ENCODE peak calls at places on chromosomes 5 and 9, in ten cellular contexts. One of them, this sample, is unnamed.

GRCh38 chr5:157540124-157540523 is 35.5 kb downstream of the ADAM19 start:
- DNase-seq in Peyer's patch: no peak
- DNase-seq in pancreas: no peak
- DNase-seq in H1: no peak
- DNase-seq in cardiac fibroblast: no peak
- DNase-seq in BE2C: no peak
- DNase-seq in hepatocyte: no peak
- DNase-seq in CD8-positive, alpha-beta memory T cell: peak; percentile 10
- DNase-seq in mammary epithelial cell: no peak
- DNase-seq in small intestine: no peak
- DNase-seq in this sample: no peak

GRCh38 chr5:36240779-36241635 is 718 bp downstream of the NADK2 start:
- DNase-seq in CD8-positive, alpha-beta memory T cell: peak; percentile 13
- DNase-seq in BE2C: peak; percentile 70
- DNase-seq in small intestine: peak; percentile 57
- DNase-seq in cardiac fibroblast: peak; percentile 67
- DNase-seq in hepatocyte: peak; percentile 87
- DNase-seq in Peyer's patch: peak; percentile 77
- DNase-seq in mammary epithelial cell: peak; percentile 58
- DNase-seq in pancreas: peak; percentile 83
- DNase-seq in H1: no peak
- DNase-seq in this sample: peak; percentile 59

GRCh38 chr5:75510417-75510835 is 1.0 kb downstream of the CERT1 start:
- DNase-seq in Peyer's patch: peak; percentile 64
- DNase-seq in pancreas: no peak
- DNase-seq in hepatocyte: no peak
- DNase-seq in BE2C: no peak
- DNase-seq in cardiac fibroblast: peak; percentile 48
- DNase-seq in small intestine: peak; percentile 40
- DNase-seq in mammary epithelial cell: peak; percentile 42
- DNase-seq in CD8-positive, alpha-beta memory T cell: no peak
- DNase-seq in H1: no peak
- DNase-seq in this sample: peak; percentile 44

GRCh38 chr9:4382722-4383317 is 83.0 kb upstream of the GLIS3 start:
- DNase-seq in pancreas: no peak
- DNase-seq in small intestine: peak; percentile 52
- DNase-seq in Peyer's patch: peak; percentile 59
- DNase-seq in BE2C: no peak
- DNase-seq in H1: no peak
- DNase-seq in mammary epithelial cell: peak; percentile 14
- DNase-seq in cardiac fibroblast: peak; percentile 60
- DNase-seq in hepatocyte: peak; percentile 46
- DNase-seq in CD8-positive, alpha-beta memory T cell: peak; percentile 17
- DNase-seq in this sample: peak; percentile 60

GRCh38 chr9:127346584-127346983 is 50.4 kb upstream of the SLC2A8 start:
- DNase-seq in cardiac fibroblast: no peak
- DNase-seq in Peyer's patch: no peak
- DNase-seq in BE2C: peak; percentile 52
- DNase-seq in H1: no peak
- DNase-seq in pancreas: no peak
- DNase-seq in small intestine: no peak
- DNase-seq in hepatocyte: no peak
- DNase-seq in CD8-positive, alpha-beta memory T cell: no peak
- DNase-seq in mammary epithelial cell: no peak
- DNase-seq in this sample: no peak

GRCh38 chr5:73899055-73899454 is 273.1 kb downstream of the ARHGEF28 start:
- DNase-seq in cardiac fibroblast: no peak
- DNase-seq in pancreas: no peak
- DNase-seq in Peyer's patch: no peak
- DNase-seq in mammary epithelial cell: no peak
- DNase-seq in CD8-positive, alpha-beta memory T cell: no peak
- DNase-seq in H1: no peak
- DNase-seq in hepatocyte: no peak
- DNase-seq in small intestine: no peak
- DNase-seq in BE2C: peak; percentile 61
- DNase-seq in this sample: no peak

GRCh38 chr9:126682928-126683697 is 69.4 kb downstream of the LMX1B start:
- DNase-seq in small intestine: no peak
- DNase-seq in pancreas: no peak
- DNase-seq in BE2C: no peak
- DNase-seq in hepatocyte: no peak
- DNase-seq in Peyer's patch: no peak
- DNase-seq in CD8-positive, alpha-beta memory T cell: no peak
- DNase-seq in mammary epithelial cell: no peak
- DNase-seq in cardiac fibroblast: no peak
- DNase-seq in H1: no peak
- DNase-seq in this sample: no peak

GRCh38 chr5:55172937-55173695 is at the start of gene CDC20B:
- DNase-seq in H1: no peak
- DNase-seq in Peyer's patch: peak; percentile 78
- DNase-seq in pancreas: peak; percentile 92
- DNase-seq in hepatocyte: peak; percentile 93
- DNase-seq in cardiac fibroblast: peak; percentile 66
- DNase-seq in CD8-positive, alpha-beta memory T cell: peak; percentile 72
- DNase-seq in BE2C: peak; percentile 87
- DNase-seq in mammary epithelial cell: peak; percentile 77
- DNase-seq in small intestine: peak; percentile 62
- DNase-seq in this sample: peak; percentile 50

GRCh38 chr9:3224931-3225330 is 300.9 kb downstream of the RFX3 start:
- DNase-seq in hepatocyte: no peak
- DNase-seq in BE2C: no peak
- DNase-seq in H1: no peak
- DNase-seq in mammary epithelial cell: no peak
- DNase-seq in CD8-positive, alpha-beta memory T cell: no peak
- DNase-seq in small intestine: no peak
- DNase-seq in cardiac fibroblast: no peak
- DNase-seq in Peyer's patch: no peak
- DNase-seq in pancreas: no peak
- DNase-seq in this sample: no peak

GRCh38 chr5:10503321-10503720 is 60.5 kb upstream of the ANKRD33B start:
- DNase-seq in cardiac fibroblast: no peak
- DNase-seq in mammary epithelial cell: no peak
- DNase-seq in Peyer's patch: no peak
- DNase-seq in CD8-positive, alpha-beta memory T cell: no peak
- DNase-seq in BE2C: no peak
- DNase-seq in pancreas: no peak
- DNase-seq in H1: no peak
- DNase-seq in small intestine: no peak
- DNase-seq in hepatocyte: no peak
- DNase-seq in this sample: no peak

GRCh38 chr9:92524881-92525280 is 10.9 kb downstream of the ECM2 start:
- DNase-seq in H1: no peak
- DNase-seq in BE2C: no peak
- DNase-seq in cardiac fibroblast: no peak
- DNase-seq in Peyer's patch: no peak
- DNase-seq in hepatocyte: no peak
- DNase-seq in mammary epithelial cell: no peak
- DNase-seq in pancreas: no peak
- DNase-seq in small intestine: no peak
- DNase-seq in CD8-positive, alpha-beta memory T cell: no peak
- DNase-seq in this sample: no peak

GRCh38 chr5:67303356-67303755 is 106.8 kb upstream of the CD180 start:
- DNase-seq in pancreas: no peak
- DNase-seq in CD8-positive, alpha-beta memory T cell: no peak
- DNase-seq in BE2C: peak; percentile 21
- DNase-seq in small intestine: no peak
- DNase-seq in hepatocyte: no peak
- DNase-seq in H1: no peak
- DNase-seq in Peyer's patch: no peak
- DNase-seq in mammary epithelial cell: peak; percentile 18
- DNase-seq in cardiac fibroblast: peak; percentile 84
- DNase-seq in this sample: peak; percentile 50

GRCh38 chr5:4480528-4481404 is 659.4 kb upstream of the ADAMTS16 start:
- DNase-seq in H1: no peak
- DNase-seq in BE2C: no peak
- DNase-seq in cardiac fibroblast: no peak
- DNase-seq in hepatocyte: no peak
- DNase-seq in small intestine: no peak
- DNase-seq in pancreas: no peak
- DNase-seq in CD8-positive, alpha-beta memory T cell: no peak
- DNase-seq in mammary epithelial cell: no peak
- DNase-seq in Peyer's patch: no peak
- DNase-seq in this sample: no peak

GRCh38 chr5:73921746-73922145 is 295.8 kb downstream of the ARHGEF28 start:
- DNase-seq in H1: no peak
- DNase-seq in Peyer's patch: no peak
- DNase-seq in hepatocyte: no peak
- DNase-seq in pancreas: no peak
- DNase-seq in mammary epithelial cell: no peak
- DNase-seq in BE2C: no peak
- DNase-seq in cardiac fibroblast: no peak
- DNase-seq in small intestine: no peak
- DNase-seq in CD8-positive, alpha-beta memory T cell: no peak
- DNase-seq in this sample: no peak

GRCh38 chr5:124923131-124923530 is 176.7 kb upstream of the ZNF608 start:
- DNase-seq in pancreas: no peak
- DNase-seq in BE2C: no peak
- DNase-seq in mammary epithelial cell: no peak
- DNase-seq in small intestine: no peak
- DNase-seq in H1: no peak
- DNase-seq in CD8-positive, alpha-beta memory T cell: no peak
- DNase-seq in cardiac fibroblast: peak; percentile 21
- DNase-seq in hepatocyte: peak; percentile 18
- DNase-seq in Peyer's patch: no peak
- DNase-seq in this sample: peak; percentile 55

GRCh38 chr9:4987996-4988421 is 2.9 kb downstream of the JAK2 start:
- DNase-seq in H1: no peak
- DNase-seq in mammary epithelial cell: peak; percentile 33
- DNase-seq in small intestine: peak; percentile 60
- DNase-seq in Peyer's patch: peak; percentile 68
- DNase-seq in BE2C: peak; percentile 73
- DNase-seq in pancreas: no peak
- DNase-seq in CD8-positive, alpha-beta memory T cell: peak; percentile 59
- DNase-seq in cardiac fibroblast: peak; percentile 78
- DNase-seq in hepatocyte: peak; percentile 78
- DNase-seq in this sample: peak; percentile 80

DNA sequence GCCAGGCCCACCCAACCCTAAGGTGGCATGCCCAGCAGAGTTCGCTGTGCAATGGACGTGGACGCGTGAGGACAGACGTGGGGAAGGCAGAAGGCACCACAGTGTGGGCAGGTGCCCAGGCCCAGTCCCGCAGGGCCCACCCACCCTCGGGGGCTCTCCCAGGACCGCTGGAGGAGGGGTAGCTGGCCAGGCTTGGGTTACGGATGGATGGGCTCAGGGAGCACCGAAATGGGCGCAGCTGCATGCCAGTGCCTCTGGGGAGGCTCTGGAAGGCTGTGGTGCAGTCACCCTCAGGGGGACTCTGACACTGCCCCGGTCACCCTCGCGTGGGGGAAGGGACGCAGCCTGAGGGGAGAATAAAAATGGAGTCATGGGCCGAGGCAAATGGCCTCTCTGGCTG is 9.6 kb upstream of the GPSM1 start:
- DNase-seq in small intestine: no peak
- DNase-seq in hepatocyte: no peak
- DNase-seq in CD8-positive, alpha-beta memory T cell: no peak
- DNase-seq in BE2C: no peak
- DNase-seq in H1: no peak
- DNase-seq in pancreas: no peak
- DNase-seq in Peyer's patch: no peak
- DNase-seq in cardiac fibroblast: no peak
- DNase-seq in mammary epithelial cell: no peak
- DNase-seq in this sample: no peak
- H3K4me3 ChIP-seq in small intestine: no peak overlapping the region
- H3K4me3 ChIP-seq in hepatocyte: no peak overlapping the region
- H3K4me3 ChIP-seq in CD8-positive, alpha-beta memory T cell: no peak overlapping the region
- H3K4me3 ChIP-seq in BE2C: no peak overlapping the region
- H3K4me3 ChIP-seq in H1: no peak overlapping the region
- H3K4me3 ChIP-seq in pancreas: no peak overlapping the region
- H3K4me3 ChIP-seq in Peyer's patch: no peak overlapping the region
- H3K4me3 ChIP-seq in cardiac fibroblast: no peak overlapping the region
- H3K4me3 ChIP-seq in mammary epithelial cell: no peak overlapping the region
- H3K4me3 ChIP-seq in this sample: no peak overlapping the region

GRCh38 chr5:139296198-139296597 is 2.7 kb downstream of the MATR3 start:
- DNase-seq in H1: no peak
- DNase-seq in small intestine: no peak
- DNase-seq in pancreas: no peak
- DNase-seq in CD8-positive, alpha-beta memory T cell: no peak
- DNase-seq in mammary epithelial cell: no peak
- DNase-seq in hepatocyte: no peak
- DNase-seq in BE2C: no peak
- DNase-seq in cardiac fibroblast: no peak
- DNase-seq in Peyer's patch: no peak
- DNase-seq in this sample: no peak
- H3K4me3 ChIP-seq in H1: peak overlapping the region; percentile 96
- H3K4me3 ChIP-seq in small intestine: no peak overlapping the region
- H3K4me3 ChIP-seq in pancreas: no peak overlapping the region
- H3K4me3 ChIP-seq in CD8-positive, alpha-beta memory T cell: no peak overlapping the region
- H3K4me3 ChIP-seq in mammary epithelial cell: no peak overlapping the region
- H3K4me3 ChIP-seq in hepatocyte: peak overlapping the region; percentile 91
- H3K4me3 ChIP-seq in BE2C: no peak overlapping the region
- H3K4me3 ChIP-seq in cardiac fibroblast: no peak overlapping the region
- H3K4me3 ChIP-seq in Peyer's patch: no peak overlapping the region
- H3K4me3 ChIP-seq in this sample: peak overlapping the region; percentile 13

GRCh38 chr5:163915481-163915961 is 410.1 kb downstream of the MAT2B start:
- DNase-seq in Peyer's patch: peak; percentile 80
- DNase-seq in pancreas: no peak
- DNase-seq in hepatocyte: peak; percentile 11
- DNase-seq in cardiac fibroblast: peak; percentile 31
- DNase-seq in H1: no peak
- DNase-seq in small intestine: peak; percentile 62
- DNase-seq in mammary epithelial cell: no peak
- DNase-seq in CD8-positive, alpha-beta memory T cell: no peak
- DNase-seq in BE2C: no peak
- DNase-seq in this sample: no peak
- H3K4me3 ChIP-seq in Peyer's patch: no peak overlapping the region
- H3K4me3 ChIP-seq in pancreas: no peak overlapping the region
- H3K4me3 ChIP-seq in hepatocyte: no peak overlapping the region
- H3K4me3 ChIP-seq in cardiac fibroblast: no peak overlapping the region
- H3K4me3 ChIP-seq in H1: no peak overlapping the region
- H3K4me3 ChIP-seq in small intestine: no peak overlapping the region
- H3K4me3 ChIP-seq in mammary epithelial cell: no peak overlapping the region
- H3K4me3 ChIP-seq in CD8-positive, alpha-beta memory T cell: no peak overlapping the region
- H3K4me3 ChIP-seq in BE2C: no peak overlapping the region
- H3K4me3 ChIP-seq in this sample: no peak overlapping the region

DNA sequence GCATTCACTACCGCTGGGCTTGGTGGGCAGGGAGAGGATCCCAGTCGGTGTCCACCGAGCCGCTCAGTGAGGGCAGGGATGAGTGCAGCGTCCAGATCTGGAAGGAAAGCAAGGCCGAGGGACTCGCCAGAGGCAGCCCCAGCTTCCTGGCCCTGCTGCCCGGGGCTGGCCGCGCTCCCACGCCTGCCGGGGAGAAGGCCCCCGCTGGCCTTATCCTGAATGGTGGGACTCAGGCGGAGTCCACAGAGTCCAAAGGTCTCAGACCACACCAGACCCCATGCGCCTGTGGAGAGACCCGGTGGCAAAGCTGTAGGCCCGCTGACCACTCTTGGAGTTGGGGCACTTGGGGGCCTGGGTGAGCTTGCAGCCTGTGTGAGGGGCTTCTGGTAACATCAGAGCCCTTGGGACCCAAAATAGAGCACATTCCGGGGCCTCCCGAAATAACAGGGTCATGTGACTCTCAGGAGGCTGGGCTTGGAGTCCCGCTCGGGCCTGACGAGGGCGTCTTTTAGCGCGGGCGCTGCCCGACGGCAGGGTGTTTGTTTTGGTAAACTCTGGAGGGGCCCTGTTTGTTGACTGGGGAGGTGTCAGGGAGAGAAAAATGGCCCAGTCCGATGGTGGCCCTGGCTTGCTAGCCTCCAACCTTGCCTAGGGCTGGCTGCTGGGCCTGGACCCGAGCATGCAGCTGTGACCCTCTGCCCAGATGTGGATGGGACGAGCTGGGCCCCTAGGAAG is 2.8 kb downstream of the RXRA start:
- DNase-seq in CD8-positive, alpha-beta memory T cell: no peak
- DNase-seq in small intestine: peak; percentile 61
- DNase-seq in mammary epithelial cell: peak; percentile 14
- DNase-seq in Peyer's patch: peak; percentile 75
- DNase-seq in BE2C: no peak
- DNase-seq in pancreas: no peak
- DNase-seq in H1: no peak
- DNase-seq in hepatocyte: peak; percentile 73
- DNase-seq in cardiac fibroblast: peak; percentile 53
- DNase-seq in this sample: peak; percentile 62
- H3K4me3 ChIP-seq in CD8-positive, alpha-beta memory T cell: no peak overlapping the region
- H3K4me3 ChIP-seq in small intestine: peak overlapping the region; percentile 20
- H3K4me3 ChIP-seq in mammary epithelial cell: peak overlapping the region; percentile 69
- H3K4me3 ChIP-seq in Peyer's patch: peak overlapping the region; percentile 73
- H3K4me3 ChIP-seq in BE2C: no peak overlapping the region
- H3K4me3 ChIP-seq in pancreas: peak overlapping the region; percentile 2
- H3K4me3 ChIP-seq in H1: no peak overlapping the region
- H3K4me3 ChIP-seq in hepatocyte: peak overlapping the region; percentile 92
- H3K4me3 ChIP-seq in cardiac fibroblast: peak overlapping the region; percentile 67
- H3K4me3 ChIP-seq in this sample: peak overlapping the region; percentile 75